ENCODE peak calls at places on chromosomes 2 and 18, in eight cellular contexts. A, C, M, Y, H, E, S and T are unnamed samples.
A peak's percentile ranks its signal among the peaks of the same experiment; 100 is the strongest.

GRCh38 chr2:133054297-133054696 is 384.3 kb upstream of the LYPD1 start:
- DNase-seq in Y (peak; percentile 76), H (no peak), E (no peak), A (no peak), M (no peak), C (no peak), S (no peak), T (no peak)

GRCh38 chr18:38033282-38033681 is 467.7 kb upstream of the CELF4 start:
- DNase-seq in H (no peak), S (no peak), A (no peak), M (no peak), E (no peak), C (no peak), Y (no peak), T (no peak)

GRCh38 chr18:70693196-70693595 is 404.4 kb downstream of the SOCS6 start:
- DNase-seq in S (no peak), C (no peak), A (no peak), E (no peak), M (no peak), Y (peak; percentile 52), H (no peak), T (peak; percentile 73)

GRCh38 chr2:128317186-128317897 is 1.3 kb downstream of the HS6ST1 start:
- DNase-seq in A (no peak), Y (no peak), H (peak; percentile 81), C (peak; percentile 52), M (peak; percentile 69), S (no peak), E (no peak), T (peak; percentile 36)

GRCh38 chr2:52502476-52502860 is 1265.1 kb upstream of the CHAC2 start:
- DNase-seq in Y (no peak), S (no peak), E (no peak), A (no peak), C (no peak), H (no peak), M (no peak), T (no peak)

GRCh38 chr2:3334392-3334791 is 43.2 kb downstream of the EIPR1 start:
- DNase-seq in Y (no peak), C (no peak), M (no peak), S (no peak), E (no peak), H (no peak), A (no peak), T (no peak)

GRCh38 chr2:236584521-236585384 is 15.1 kb downstream of the ACKR3 start:
- DNase-seq in C (no peak), H (no peak), A (no peak), E (no peak), S (no peak), M (peak; percentile 30), Y (no peak), T (no peak)

GRCh38 chr2:98579926-98580325 is 28.4 kb downstream of the COA5 start:
- DNase-seq in S (no peak), C (no peak), E (no peak), Y (no peak), H (no peak), A (no peak), M (no peak), T (no peak)

GRCh38 chr2:159650574-159650973 is 34.2 kb upstream of the BAZ2B start:
- DNase-seq in E (no peak), S (peak; percentile 1), M (no peak), H (no peak), A (no peak), C (no peak), Y (no peak), T (no peak)

GRCh38 chr2:50773533-50773932 is 258.4 kb downstream of the NRXN1 start:
- DNase-seq in M (no peak), A (no peak), E (no peak), C (no peak), Y (no peak), H (no peak), S (no peak), T (no peak)

GRCh38 chr18:683531-683930 is 26.1 kb downstream of the TYMS start:
- DNase-seq in E (no peak), Y (no peak), C (no peak), S (no peak), M (no peak), A (no peak), H (no peak), T (no peak)

GRCh38 chr2:175698076-175698475 is 304.0 kb downstream of the LNPK start:
- DNase-seq in A (no peak), E (no peak), S (no peak), C (no peak), Y (no peak), M (no peak), H (no peak), T (no peak)

GRCh38 chr2:102929721-102930120 is 167.9 kb downstream of the TMEM182 start:
- DNase-seq in E (no peak), A (no peak), H (no peak), M (no peak), S (no peak), Y (no peak), C (no peak), T (no peak)

GRCh38 chr18:45330170-45330594 is 285.1 kb upstream of the SLC14A2 start:
- DNase-seq in A (no peak), C (no peak), H (no peak), Y (no peak), M (no peak), E (peak; percentile 81), S (no peak), T (no peak)

GRCh38 chr2:234269769-234270204 is 219.3 kb downstream of the SPP2 start:
- DNase-seq in A (no peak), E (no peak), H (no peak), S (no peak), M (no peak), C (peak; percentile 44), Y (peak; percentile 71), T (no peak)

GRCh38 chr2:200741468-200742202 is 70.1 kb upstream of the BZW1 start:
- DNase-seq in H (no peak), E (no peak), Y (no peak), A (no peak), M (no peak), S (peak; percentile 21), C (peak; percentile 66), T (no peak)

GRCh38 chr2:202109737-202110184 is 36.7 kb downstream of the KIAA2012 start:
- DNase-seq in E (peak; percentile 37), C (no peak), A (no peak), H (peak; percentile 54), S (no peak), Y (peak; percentile 61), M (peak; percentile 18), T (no peak)

GRCh38 chr2:187509667-187510417 is 44.4 kb downstream of the TFPI start:
- DNase-seq in S (no peak), H (no peak), M (no peak), A (no peak), C (no peak), E (no peak), Y (no peak), T (peak; percentile 68)

GRCh38 chr2:221570321-221571107 is 1.6 kb downstream of the EPHA4 start:
- DNase-seq in S (no peak), C (peak; percentile 18), M (no peak), H (peak; percentile 50), Y (peak; percentile 31), E (no peak), A (no peak), T (no peak)

GRCh38 chr2:241191101-241191500 is 2.6 kb downstream of the ANO7 start:
- DNase-seq in A (no peak), H (peak; percentile 60), E (no peak), M (no peak), C (peak; percentile 49), Y (no peak), S (no peak), T (peak; percentile 20)

DNA sequence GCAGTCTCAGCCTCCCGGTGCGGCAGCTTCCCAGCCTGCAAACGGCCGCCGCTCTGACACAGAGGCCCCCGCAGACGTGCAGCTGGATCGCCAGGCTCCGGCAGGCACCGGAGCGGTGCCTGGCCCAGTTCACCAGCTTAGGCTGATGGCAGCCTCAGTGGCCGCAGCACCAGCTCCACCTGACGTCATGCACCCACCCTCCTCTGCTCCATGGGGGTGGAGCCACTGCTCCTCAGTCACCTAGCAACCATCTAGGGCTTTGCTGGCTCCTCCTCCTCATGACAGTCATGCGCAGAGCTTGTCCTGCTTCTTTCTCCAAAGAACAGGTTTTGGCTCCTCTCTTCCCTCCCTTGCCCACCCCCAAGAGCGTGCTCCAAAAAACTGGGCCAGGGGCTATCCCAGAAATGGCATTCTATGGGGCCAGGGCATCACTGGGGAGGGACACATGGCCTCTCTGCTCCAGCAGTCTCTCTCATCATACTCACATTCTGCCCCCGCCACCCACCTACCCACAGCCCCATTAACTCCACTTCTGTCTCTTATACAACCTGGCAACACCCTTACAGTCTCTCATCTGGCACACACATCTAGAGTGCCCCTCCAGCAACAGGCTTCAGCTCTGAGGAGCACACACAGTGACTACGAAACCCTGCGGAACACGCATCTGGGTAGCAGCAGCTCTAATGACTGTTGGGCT is 5.5 kb downstream of the DCTN1 start:
- DNase-seq in H (peak; percentile 54), S (peak; percentile 7), Y (peak; percentile 72), A (no peak), E (peak; percentile 50), M (peak; percentile 57), C (peak; percentile 70), T (peak; percentile 23)
- TF ChIP-seq POLR2A in H (no peak), S (no peak), Y (no peak), A (no peak), E (no peak), M (peak; percentile 11), C (peak; percentile 27), T (no peak)

GRCh38 chr2:69709290-69709689 is 32.6 kb upstream of the ANXA4 start:
- DNase-seq in A (no peak), H (no peak), E (no peak), Y (no peak), M (no peak), S (no peak), C (no peak), T (no peak)
- TF ChIP-seq POLR2A in A (no peak), H (no peak), E (no peak), Y (no peak), M (no peak), S (no peak), C (no peak), T (no peak)

DNA sequence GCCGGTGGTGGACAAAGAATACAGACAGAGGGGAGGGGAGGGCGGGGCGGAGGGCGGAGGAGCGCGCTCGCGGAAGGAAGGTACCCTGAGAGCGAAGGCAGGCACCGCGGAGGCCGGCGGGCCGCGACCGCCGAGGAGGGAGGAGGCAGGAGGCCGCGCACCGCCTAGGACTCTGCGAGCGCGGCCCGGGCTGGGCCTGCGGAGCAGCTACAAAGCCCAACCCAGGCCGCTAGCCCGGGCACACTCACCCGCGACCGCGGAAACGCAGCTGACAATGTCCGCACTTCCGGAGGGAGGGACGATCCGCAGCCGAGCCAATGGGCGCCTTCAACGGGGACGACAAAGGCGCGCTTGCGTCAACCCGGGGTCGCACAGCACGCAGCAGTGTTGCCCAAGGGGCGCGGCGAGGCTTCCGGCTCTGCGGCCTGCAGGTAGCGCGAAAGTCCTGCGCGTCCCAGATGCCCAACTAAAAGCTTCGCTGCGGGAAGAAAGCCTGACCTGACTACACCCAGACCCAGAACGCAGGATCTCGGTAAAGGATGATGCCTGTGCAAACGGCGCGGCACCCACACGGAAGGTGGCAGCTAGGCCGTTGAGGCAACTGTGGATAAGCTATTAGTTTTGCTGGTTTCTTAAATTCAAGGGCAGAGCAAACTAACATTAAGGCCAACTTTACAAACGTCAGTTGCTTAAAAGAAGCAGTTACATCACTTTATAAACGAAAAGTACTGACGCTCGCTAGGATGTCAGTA is at the start of gene C18orf32:
- DNase-seq in C (peak; percentile 97), A (peak; percentile 83), M (peak; percentile 94), H (peak; percentile 98), E (peak; percentile 95), Y (peak; percentile 93), S (peak; percentile 91), T (peak; percentile 93)
- TF ChIP-seq POLR2A in C (peak; percentile 97), A (peak; percentile 81), M (peak; percentile 96), H (peak; percentile 96), E (peak; percentile 99), Y (peak; percentile 93), S (peak; percentile 69), T (peak; percentile 92)

GRCh38 chr2:112542123-112542973 is at the start of gene POLR1B:
- DNase-seq in H (peak; percentile 91), M (peak; percentile 90), C (peak; percentile 86), Y (peak; percentile 78), A (peak; percentile 76), E (peak; percentile 85), S (peak; percentile 92), T (peak; percentile 87)
- TF ChIP-seq POLR2A in H (no peak), M (peak; percentile 58), C (no peak), Y (no peak), A (peak; percentile 79), E (no peak), S (peak; percentile 77), T (peak; percentile 64)